ENCODE peak calls at places on chromosomes 7 and 10, in seven cellular contexts. H is spleen; O is left ventricle myocardium inferior; L is CD8-positive, alpha-beta T cell; E is PC-9; G is esophagus muscularis mucosa; C is IMR-90. K is an unnamed sample. For H3K4me1, the result is how much of the 10 kb centered on the place peaks cover.

GRCh38 chr10:74167443-74167842 is 16.4 kb downstream of the ADK start:
- DNase-seq in C (no peak), E (no peak), H (no peak), O (no peak), L (no peak), G (no peak), K (no peak)

GRCh38 chr10:3892440-3893101 is 107.6 kb upstream of the KLF6 start:
- DNase-seq in C (no peak), L (peak), E (no peak), O (no peak), H (no peak), G (no peak), K (peak)

GRCh38 chr10:33876547-33877400 is 542.3 kb upstream of the NRP1 start:
- DNase-seq in O (no peak), L (no peak), G (no peak), E (no peak), C (no peak), H (no peak), K (no peak)

GRCh38 chr10:128092454-128092853 is 33.8 kb downstream of the MKI67 start:
- DNase-seq in E (no peak), L (no peak), O (no peak), C (peak), H (no peak), G (no peak), K (no peak)

GRCh38 chr7:89681448-89681847 is 472.8 kb upstream of the STEAP1 start:
- DNase-seq in E (no peak), C (no peak), H (no peak), G (no peak), O (no peak), L (no peak), K (no peak)

GRCh38 chr10:116168329-116168728 is 104.7 kb downstream of the GFRA1 start:
- DNase-seq in G (no peak), C (no peak), E (no peak), H (no peak), L (no peak), O (no peak), K (no peak)

GRCh38 chr7:46133076-46133475 is 212.0 kb upstream of the IGFBP3 start:
- DNase-seq in O (no peak), L (no peak), G (no peak), E (no peak), C (no peak), H (no peak), K (no peak)

GRCh38 chr10:91924212-91925021 is 847 bp downstream of the BTAF1 start:
- DNase-seq in L (no peak), C (peak), O (no peak), H (no peak), E (no peak), G (no peak), K (no peak)

GRCh38 chr10:17817316-17817715 is 8.2 kb downstream of the MRC1 start:
- DNase-seq in L (no peak), E (no peak), H (no peak), G (no peak), O (no peak), C (no peak), K (no peak)

GRCh38 chr10:28125701-28126100 is 126.8 kb upstream of the ODAD2 start:
- DNase-seq in G (no peak), O (no peak), L (no peak), H (no peak), E (no peak), C (peak), K (peak)

GRCh38 chr10:86392723-86393094 is 26.1 kb upstream of the GRID1 start:
- DNase-seq in O (no peak), H (no peak), G (peak), E (no peak), C (no peak), L (no peak), K (no peak)

GRCh38 chr10:50552771-50553535 is 70.8 kb downstream of the SGMS1 start:
- DNase-seq in E (no peak), C (peak), G (no peak), H (no peak), L (peak), O (no peak), K (no peak)
- H3K27ac ChIP-seq in E (no peak), C (peak), G (peak), H (no peak), L (no peak), O (peak), K (no peak)

DNA sequence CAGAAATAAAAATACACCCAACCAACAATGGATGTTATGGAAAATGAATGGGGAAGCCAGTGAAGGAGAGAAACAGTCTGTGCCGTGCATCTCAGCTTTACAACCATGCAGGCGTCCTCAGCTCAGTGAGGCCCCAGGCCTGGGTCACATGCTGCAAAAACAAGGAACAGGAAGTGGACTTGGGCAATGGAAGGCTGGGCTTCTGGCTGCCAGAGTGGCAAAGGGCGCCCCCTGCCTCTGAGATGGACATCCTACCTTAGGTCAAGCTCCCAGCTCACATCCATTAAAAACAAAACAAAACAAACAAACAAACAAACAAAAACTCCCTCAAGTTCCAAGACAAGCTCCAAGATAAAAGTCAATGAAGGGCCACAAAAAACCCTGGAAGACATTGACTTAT is 54.7 kb upstream of the AFAP1L2 start:
- DNase-seq in C (peak), G (peak), H (peak), O (peak), E (no peak), L (no peak), K (peak)
- TF ChIP-seq CTCF in C (no peak), G (peak), H (peak), O (peak), E (peak), L (no peak), K (peak)

GRCh38 chr7:972110-972509 is 3.2 kb downstream of the COX19 start:
- DNase-seq in E (no peak), O (no peak), H (no peak), L (no peak), C (no peak), G (no peak), K (no peak)
- H3K4me1 ChIP-seq in E (under half), O (half or more), H (half or more), L (under half), C (under half), G (half or more), K (under half)

GRCh38 chr7:150339369-150339768 is 2.1 kb downstream of the RARRES2 start:
- DNase-seq in G (no peak), E (no peak), L (no peak), O (no peak), H (no peak), C (no peak), K (no peak)

GRCh38 chr7:150340875-150341262 is 560 bp downstream of the RARRES2 start:
- DNase-seq in L (no peak), E (no peak), O (no peak), C (no peak), G (no peak), H (no peak), K (no peak)

GRCh38 chr7:150341263-150342118 is at the start of gene RARRES2:
- DNase-seq in H (no peak), O (peak), E (no peak), G (no peak), C (no peak), L (no peak), K (no peak)

GRCh38 chr7:150342119-150342405 is 633 bp upstream of the RARRES2 start:
- DNase-seq in G (no peak), E (no peak), O (no peak), C (no peak), L (no peak), H (no peak), K (no peak)

DNA sequence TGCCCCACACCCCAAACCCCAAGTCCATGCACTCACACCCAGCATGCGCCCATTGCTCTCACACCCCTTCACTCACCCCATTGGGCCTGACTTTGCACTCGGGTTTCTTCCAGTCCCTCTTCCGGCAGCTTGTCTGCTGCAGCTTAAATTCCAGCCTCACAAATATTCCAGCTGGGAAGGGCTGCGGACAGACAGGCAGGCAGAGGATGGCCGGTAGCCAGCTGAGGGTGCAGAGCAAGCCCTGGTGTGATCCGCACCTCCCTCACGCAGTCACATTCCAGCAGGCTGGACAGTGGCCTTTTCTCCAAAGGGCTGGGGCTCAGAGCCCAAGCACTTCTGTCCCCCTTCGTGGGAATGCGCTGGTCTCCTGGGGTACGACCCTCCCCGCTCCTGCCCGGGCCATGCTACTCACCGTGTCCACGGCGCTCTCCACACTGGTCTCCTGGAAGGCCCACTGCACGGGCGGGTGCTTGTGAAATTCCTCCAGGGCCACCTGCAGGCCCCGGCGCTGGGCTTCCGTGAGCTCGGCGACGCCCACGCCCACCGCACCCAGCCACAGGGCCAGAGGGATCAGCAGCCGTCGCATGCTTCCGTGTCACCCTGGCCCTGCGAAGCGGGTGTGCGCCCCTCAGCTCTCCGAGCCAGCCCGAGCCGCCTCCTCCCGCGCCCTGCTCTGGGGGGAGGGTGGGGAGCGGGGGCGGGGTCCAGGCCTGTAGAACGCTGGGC is 1.2 kb downstream of the RARRES2 start:
- DNase-seq in O (peak), E (no peak), G (no peak), C (peak), H (no peak), L (no peak), K (no peak)
- H3K27ac ChIP-seq in O (peak), E (no peak), G (peak), C (peak), H (peak), L (no peak), K (no peak)

DNA sequence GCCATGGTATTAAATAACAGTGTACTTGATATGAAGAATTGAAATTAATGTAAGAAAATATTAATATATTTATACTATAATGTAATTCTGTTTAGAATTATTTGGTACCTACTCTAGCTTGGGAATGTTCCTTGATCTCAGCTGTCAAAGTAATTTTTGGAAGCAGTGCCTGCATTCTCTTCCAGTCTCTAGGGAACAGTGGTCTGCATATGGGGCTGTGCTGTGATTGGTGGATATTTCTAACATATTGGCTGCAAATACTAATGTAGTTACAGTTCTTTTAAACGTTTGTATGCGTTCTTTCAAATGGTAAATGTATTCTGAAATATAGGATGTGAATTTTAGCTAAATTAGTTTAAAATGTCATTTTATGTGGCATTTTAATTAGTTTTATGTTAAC is 87.2 kb downstream of the PHF14 start:
- DNase-seq in E (no peak), C (no peak), H (no peak), O (no peak), L (no peak), G (no peak), K (no peak)
- TF ChIP-seq CTCF in E (no peak), C (no peak), H (no peak), O (no peak), L (no peak), G (no peak), K (no peak)

GRCh38 chr10:72329290-72330058 is 25.2 kb downstream of the DNAJB12 start:
- DNase-seq in H (peak), E (no peak), C (no peak), L (no peak), G (no peak), O (no peak), K (no peak)
- H3K4me1 ChIP-seq in H (half or more), E (half or more), C (under half), L (half or more), G (half or more), O (half or more), K (under half)

GRCh38 chr7:22174574-22174953 is 182.4 kb downstream of the RAPGEF5 start:
- DNase-seq in L (no peak), G (no peak), H (no peak), C (no peak), O (no peak), E (no peak), K (no peak)
- H3K27ac ChIP-seq in L (no peak), G (no peak), H (no peak), C (no peak), O (peak), E (no peak), K (no peak)